ENCODE peak calls at places on chromosomes 13 and 19, in eight cellular contexts. One of them, this sample, is unnamed.

GRCh38 chr19:17160908-17161307 is 54.2 kb upstream of the USE1 start:
- DNase-seq in GM18507: no peak
- DNase-seq in GM13976: no peak
- DNase-seq in NCI-H1436: no peak
- DNase-seq in CD4-positive, alpha-beta T cell: no peak
- DNase-seq in B cell: no peak
- DNase-seq in CD8-positive, alpha-beta memory T cell: peak
- DNase-seq in fibroblast of the aortic adventitia: no peak
- DNase-seq in this sample: no peak

GRCh38 chr19:38413416-38413815 is 10.5 kb downstream of the FAM98C start:
- DNase-seq in GM18507: no peak
- DNase-seq in GM13976: no peak
- DNase-seq in NCI-H1436: no peak
- DNase-seq in CD4-positive, alpha-beta T cell: no peak
- DNase-seq in B cell: no peak
- DNase-seq in CD8-positive, alpha-beta memory T cell: no peak
- DNase-seq in fibroblast of the aortic adventitia: no peak
- DNase-seq in this sample: no peak

GRCh38 chr19:12891553-12892021 is 627 bp downstream of the GCDH start:
- DNase-seq in GM18507: no peak
- DNase-seq in GM13976: no peak
- DNase-seq in NCI-H1436: no peak
- DNase-seq in CD4-positive, alpha-beta T cell: no peak
- DNase-seq in B cell: no peak
- DNase-seq in CD8-positive, alpha-beta memory T cell: no peak
- DNase-seq in fibroblast of the aortic adventitia: no peak
- DNase-seq in this sample: no peak

GRCh38 chr19:31963741-31964140 is 381.7 kb upstream of the ZNF507 start:
- DNase-seq in GM18507: no peak
- DNase-seq in GM13976: no peak
- DNase-seq in NCI-H1436: no peak
- DNase-seq in CD4-positive, alpha-beta T cell: no peak
- DNase-seq in B cell: no peak
- DNase-seq in CD8-positive, alpha-beta memory T cell: no peak
- DNase-seq in fibroblast of the aortic adventitia: no peak
- DNase-seq in this sample: no peak

GRCh38 chr19:29815231-29815630 is 3.4 kb downstream of the CCNE1 start:
- DNase-seq in GM18507: no peak
- DNase-seq in GM13976: no peak
- DNase-seq in NCI-H1436: no peak
- DNase-seq in CD4-positive, alpha-beta T cell: no peak
- DNase-seq in B cell: no peak
- DNase-seq in CD8-positive, alpha-beta memory T cell: no peak
- DNase-seq in fibroblast of the aortic adventitia: no peak
- DNase-seq in this sample: no peak

GRCh38 chr19:46471778-46472543 is 598 bp upstream of the PNMA8A start:
- DNase-seq in GM18507: no peak
- DNase-seq in GM13976: no peak
- DNase-seq in NCI-H1436: no peak
- DNase-seq in CD4-positive, alpha-beta T cell: no peak
- DNase-seq in B cell: no peak
- DNase-seq in CD8-positive, alpha-beta memory T cell: no peak
- DNase-seq in fibroblast of the aortic adventitia: no peak
- DNase-seq in this sample: no peak

GRCh38 chr13:110179116-110179857 is 127.7 kb downstream of the COL4A1 start:
- DNase-seq in GM18507: no peak
- DNase-seq in GM13976: no peak
- DNase-seq in NCI-H1436: no peak
- DNase-seq in CD4-positive, alpha-beta T cell: no peak
- DNase-seq in B cell: no peak
- DNase-seq in CD8-positive, alpha-beta memory T cell: no peak
- DNase-seq in fibroblast of the aortic adventitia: no peak
- DNase-seq in this sample: no peak

GRCh38 chr19:6524326-6524725 is 6.5 kb upstream of the TNFSF9 start:
- DNase-seq in GM18507: no peak
- DNase-seq in GM13976: no peak
- DNase-seq in NCI-H1436: no peak
- DNase-seq in CD4-positive, alpha-beta T cell: no peak
- DNase-seq in B cell: no peak
- DNase-seq in CD8-positive, alpha-beta memory T cell: no peak
- DNase-seq in fibroblast of the aortic adventitia: peak
- DNase-seq in this sample: no peak

GRCh38 chr13:111210488-111210887 is 95.4 kb downstream of the ARHGEF7 start:
- DNase-seq in GM18507: no peak
- DNase-seq in GM13976: no peak
- DNase-seq in NCI-H1436: no peak
- DNase-seq in CD4-positive, alpha-beta T cell: no peak
- DNase-seq in B cell: no peak
- DNase-seq in CD8-positive, alpha-beta memory T cell: no peak
- DNase-seq in fibroblast of the aortic adventitia: peak
- DNase-seq in this sample: no peak

GRCh38 chr19:58569943-58570670 is 3.0 kb downstream of the MZF1 start:
- DNase-seq in GM18507: no peak
- DNase-seq in GM13976: no peak
- DNase-seq in NCI-H1436: no peak
- DNase-seq in CD4-positive, alpha-beta T cell: no peak
- DNase-seq in B cell: no peak
- DNase-seq in CD8-positive, alpha-beta memory T cell: no peak
- DNase-seq in fibroblast of the aortic adventitia: no peak
- DNase-seq in this sample: no peak

GRCh38 chr13:92717857-92718256 is 508.8 kb upstream of the GPC6 start:
- DNase-seq in GM18507: no peak
- DNase-seq in GM13976: no peak
- DNase-seq in NCI-H1436: no peak
- DNase-seq in CD4-positive, alpha-beta T cell: no peak
- DNase-seq in B cell: no peak
- DNase-seq in CD8-positive, alpha-beta memory T cell: no peak
- DNase-seq in fibroblast of the aortic adventitia: no peak
- DNase-seq in this sample: no peak

GRCh38 chr19:33462112-33462726 is 59.4 kb downstream of the PEPD start:
- DNase-seq in GM18507: no peak
- DNase-seq in GM13976: no peak
- DNase-seq in NCI-H1436: no peak
- DNase-seq in CD4-positive, alpha-beta T cell: no peak
- DNase-seq in B cell: no peak
- DNase-seq in CD8-positive, alpha-beta memory T cell: no peak
- DNase-seq in fibroblast of the aortic adventitia: no peak
- DNase-seq in this sample: no peak

GRCh38 chr13:73173160-73173905 is 114.5 kb downstream of the KLF5 start:
- DNase-seq in GM18507: no peak
- DNase-seq in GM13976: no peak
- DNase-seq in NCI-H1436: peak
- DNase-seq in CD4-positive, alpha-beta T cell: no peak
- DNase-seq in B cell: no peak
- DNase-seq in CD8-positive, alpha-beta memory T cell: no peak
- DNase-seq in fibroblast of the aortic adventitia: no peak
- DNase-seq in this sample: no peak

GRCh38 chr13:35484384-35484783 is 7.9 kb upstream of the MAB21L1 start:
- DNase-seq in GM18507: no peak
- DNase-seq in GM13976: no peak
- DNase-seq in NCI-H1436: no peak
- DNase-seq in CD4-positive, alpha-beta T cell: no peak
- DNase-seq in B cell: no peak
- DNase-seq in CD8-positive, alpha-beta memory T cell: no peak
- DNase-seq in fibroblast of the aortic adventitia: no peak
- DNase-seq in this sample: no peak

GRCh38 chr19:16750081-16750480 is 30.4 kb downstream of the NWD1 start:
- DNase-seq in GM18507: no peak
- DNase-seq in GM13976: no peak
- DNase-seq in NCI-H1436: no peak
- DNase-seq in CD4-positive, alpha-beta T cell: no peak
- DNase-seq in B cell: no peak
- DNase-seq in CD8-positive, alpha-beta memory T cell: no peak
- DNase-seq in fibroblast of the aortic adventitia: no peak
- DNase-seq in this sample: no peak

GRCh38 chr19:41821003-41821735 is 23.3 kb downstream of the LYPD4 start:
- DNase-seq in GM18507: peak
- DNase-seq in GM13976: peak
- DNase-seq in NCI-H1436: peak
- DNase-seq in CD4-positive, alpha-beta T cell: peak
- DNase-seq in B cell: peak
- DNase-seq in CD8-positive, alpha-beta memory T cell: no peak
- DNase-seq in fibroblast of the aortic adventitia: peak
- DNase-seq in this sample: peak

GRCh38 chr19:38250821-38251563 is 5.2 kb downstream of the PPP1R14A start:
- DNase-seq in GM18507: no peak
- DNase-seq in GM13976: no peak
- DNase-seq in NCI-H1436: peak
- DNase-seq in CD4-positive, alpha-beta T cell: no peak
- DNase-seq in B cell: no peak
- DNase-seq in CD8-positive, alpha-beta memory T cell: no peak
- DNase-seq in fibroblast of the aortic adventitia: no peak
- DNase-seq in this sample: no peak

GRCh38 chr13:34340534-34340933 is 522.6 kb downstream of the RFC3 start:
- DNase-seq in GM18507: no peak
- DNase-seq in GM13976: no peak
- DNase-seq in NCI-H1436: no peak
- DNase-seq in CD4-positive, alpha-beta T cell: no peak
- DNase-seq in B cell: no peak
- DNase-seq in CD8-positive, alpha-beta memory T cell: no peak
- DNase-seq in fibroblast of the aortic adventitia: peak
- DNase-seq in this sample: no peak

GRCh38 chr13:62964522-62964921 is 1548.9 kb upstream of the PCDH20 start:
- DNase-seq in GM18507: no peak
- DNase-seq in GM13976: no peak
- DNase-seq in NCI-H1436: no peak
- DNase-seq in CD4-positive, alpha-beta T cell: no peak
- DNase-seq in B cell: no peak
- DNase-seq in CD8-positive, alpha-beta memory T cell: no peak
- DNase-seq in fibroblast of the aortic adventitia: no peak
- DNase-seq in this sample: no peak

GRCh38 chr19:5006201-5006600 is 37.3 kb downstream of the KDM4B start:
- DNase-seq in GM18507: no peak
- DNase-seq in GM13976: no peak
- DNase-seq in NCI-H1436: no peak
- DNase-seq in CD4-positive, alpha-beta T cell: no peak
- DNase-seq in B cell: peak
- DNase-seq in CD8-positive, alpha-beta memory T cell: no peak
- DNase-seq in fibroblast of the aortic adventitia: peak
- DNase-seq in this sample: no peak

This sample was measured in Panc1.